ENCODE peak calls at places on chromosomes 5 and 9, in ten cellular contexts. U, X, M, P, E, V, T, A, N and Z are unnamed samples.

GRCh38 chr9:93092171-93092991 is 3.6 kb upstream of the CARD19 start:
- DNase-seq in U (no peak), X (no peak), M (no peak), P (no peak), E (no peak), V (no peak), T (no peak), A (no peak), N (no peak), Z (no peak)

GRCh38 chr5:115374057-115374775 is 77.8 kb upstream of the CCDC112 start:
- DNase-seq in U (no peak), X (no peak), M (no peak), P (no peak), E (no peak), V (no peak), T (no peak), A (no peak), N (no peak), Z (no peak)

GRCh38 chr9:77011973-77012817 is 7.3 kb upstream of the FOXB2 start:
- DNase-seq in U (peak), X (no peak), M (peak), P (no peak), E (peak), V (peak), T (no peak), A (peak), N (peak), Z (peak)

GRCh38 chr5:26482817-26483375 is 555.5 kb downstream of the CDH9 start:
- DNase-seq in U (no peak), X (no peak), M (no peak), P (peak), E (peak), V (no peak), T (peak), A (no peak), N (peak), Z (peak)

GRCh38 chr5:135977375-135977928 is 22.7 kb upstream of the LECT2 start:
- DNase-seq in U (no peak), X (no peak), M (peak), P (no peak), E (peak), V (peak), T (no peak), A (no peak), N (peak), Z (peak)

GRCh38 chr5:176590035-176590729 is 19.8 kb downstream of the GPRIN1 start:
- DNase-seq in U (no peak), X (no peak), M (no peak), P (peak), E (no peak), V (no peak), T (no peak), A (no peak), N (no peak), Z (no peak)

GRCh38 chr9:130897105-130897751 is 616 bp upstream of the QRFP start:
- DNase-seq in U (no peak), X (no peak), M (no peak), P (no peak), E (no peak), V (no peak), T (no peak), A (no peak), N (no peak), Z (no peak)

GRCh38 chr9:114856210-114856941 is 50.5 kb upstream of the TNFSF15 start:
- DNase-seq in U (no peak), X (no peak), M (no peak), P (no peak), E (no peak), V (no peak), T (no peak), A (peak), N (no peak), Z (no peak)

GRCh38 chr5:50709471-50709870 is 43.0 kb downstream of the PARP8 start:
- DNase-seq in U (no peak), X (no peak), M (no peak), P (no peak), E (no peak), V (no peak), T (no peak), A (peak), N (no peak), Z (no peak)

GRCh38 chr9:107809859-107810492 is 320.4 kb upstream of the KLF4 start:
- DNase-seq in U (no peak), X (no peak), M (no peak), P (no peak), E (no peak), V (no peak), T (no peak), A (peak), N (no peak), Z (no peak)

GRCh38 chr9:128419061-128419925 is 1.4 kb upstream of the CERCAM start:
- DNase-seq in U (peak), X (no peak), M (no peak), P (no peak), E (no peak), V (no peak), T (no peak), A (peak), N (no peak), Z (no peak)

GRCh38 chr5:172156541-172156994 is 31.5 kb downstream of the STK10 start:
- DNase-seq in U (no peak), X (no peak), M (no peak), P (no peak), E (no peak), V (no peak), T (no peak), A (no peak), N (no peak), Z (no peak)

GRCh38 chr9:98775831-98776441 is 20.4 kb downstream of the ANKS6 start:
- DNase-seq in U (peak), X (peak), M (no peak), P (peak), E (no peak), V (peak), T (no peak), A (peak), N (peak), Z (peak)

GRCh38 chr5:131005963-131006684 is 158.9 kb downstream of the HINT1 start:
- DNase-seq in U (no peak), X (no peak), M (no peak), P (no peak), E (no peak), V (no peak), T (no peak), A (no peak), N (no peak), Z (no peak)

GRCh38 chr5:109922396-109922995 is 232.8 kb downstream of the MAN2A1 start:
- DNase-seq in U (peak), X (no peak), M (no peak), P (no peak), E (no peak), V (no peak), T (no peak), A (no peak), N (no peak), Z (no peak)

GRCh38 chr5:159242656-159243055 is 20.4 kb upstream of the UBLCP1 start:
- DNase-seq in U (no peak), X (no peak), M (no peak), P (no peak), E (no peak), V (no peak), T (no peak), A (no peak), N (no peak), Z (no peak)

GRCh38 chr9:94827584-94828304 is 101.2 kb downstream of the AOPEP start:
- DNase-seq in U (no peak), X (no peak), M (no peak), P (no peak), E (no peak), V (no peak), T (no peak), A (no peak), N (no peak), Z (no peak)

GRCh38 chr5:32419791-32420190 is 24.7 kb downstream of the ZFR start:
- DNase-seq in U (no peak), X (peak), M (no peak), P (no peak), E (peak), V (no peak), T (no peak), A (no peak), N (peak), Z (no peak)

GRCh38 chr5:34686762-34687268 is 30.7 kb downstream of the RAI14 start:
- DNase-seq in U (no peak), X (peak), M (no peak), P (no peak), E (no peak), V (no peak), T (no peak), A (peak), N (peak), Z (no peak)

GRCh38 chr5:86909461-86909881 is 291.7 kb downstream of the COX7C start:
- DNase-seq in U (no peak), X (no peak), M (no peak), P (no peak), E (no peak), V (no peak), T (peak), A (peak), N (no peak), Z (no peak)

GRCh38 chr9:37920471-37921167 is 16.7 kb upstream of the SLC25A51 start:
- DNase-seq in U (no peak), X (no peak), M (no peak), P (no peak), E (no peak), V (peak), T (no peak), A (no peak), N (no peak), Z (no peak)